ENCODE peak calls at places on chromosomes 13 and 19, in four cellular contexts. L, R, S and Y are unnamed samples.

GRCh38 chr13:26698392-26699196 is 62.0 kb downstream of the GPR12 start:
- DNase-seq in R (peak), S (peak), L (peak), Y (peak)

GRCh38 chr13:35514166-35514565 is 37.7 kb upstream of the MAB21L1 start:
- DNase-seq in R (peak), L (no peak), S (no peak), Y (no peak)

GRCh38 chr19:38648789-38649304 is 1.4 kb downstream of the ACTN4 start:
- DNase-seq in R (peak), L (no peak), S (no peak), Y (no peak)

GRCh38 chr19:1227655-1228054 is 10.2 kb downstream of the CBARP start:
- DNase-seq in L (no peak), S (no peak), R (no peak), Y (no peak)

GRCh38 chr13:36341718-36342117 is 4.5 kb downstream of the SPART start:
- DNase-seq in L (no peak), R (no peak), S (peak), Y (no peak)

GRCh38 chr19:35995655-35995993 is 636 bp downstream of the SDHAF1 start:
- DNase-seq in L (peak), R (peak), S (peak), Y (peak)

GRCh38 chr13:19181621-19182485 is at the start of gene TUBA3C:
- DNase-seq in S (no peak), L (peak), R (no peak), Y (no peak)

GRCh38 chr13:28411859-28412353 is 83.0 kb downstream of the FLT1 start:
- DNase-seq in L (no peak), R (no peak), S (no peak), Y (no peak)

GRCh38 chr19:10895920-10896319 is 24.6 kb downstream of the CARM1 start:
- DNase-seq in R (no peak), L (no peak), S (no peak), Y (peak)

GRCh38 chr19:1491849-1492170 is 829 bp downstream of the REEP6 start:
- DNase-seq in L (no peak), R (no peak), S (peak), Y (no peak)

GRCh38 chr13:85436029-85436428 is 363.2 kb downstream of the SLITRK6 start:
- DNase-seq in L (no peak), S (no peak), R (no peak), Y (no peak)

GRCh38 chr19:53792721-53793433 is 31.2 kb downstream of the NLRP12 start:
- DNase-seq in S (peak), L (peak), R (peak), Y (peak)

GRCh38 chr13:52938065-52938464 is 89.6 kb upstream of the PCDH8 start:
- DNase-seq in S (no peak), R (no peak), L (no peak), Y (no peak)

GRCh38 chr13:95418946-95419345 is 117.7 kb upstream of the ABCC4 start:
- DNase-seq in L (no peak), R (no peak), S (no peak), Y (no peak)

GRCh38 chr13:70502944-70503343 is 394.7 kb upstream of the KLHL1 start:
- DNase-seq in R (peak), S (no peak), L (no peak), Y (peak)

GRCh38 chr19:18274303-18274775 is at the start of gene IQCN:
- DNase-seq in L (no peak), S (no peak), R (no peak), Y (peak)

GRCh38 chr13:24279267-24279666 is 30.1 kb upstream of the C1QTNF9 start:
- DNase-seq in R (no peak), S (no peak), L (no peak), Y (no peak)

GRCh38 chr19:48752511-48753365 is at the start of gene FUT1:
- DNase-seq in L (peak), S (peak), R (peak), Y (peak)

GRCh38 chr13:99123101-99124045 is 77.3 kb upstream of the UBAC2 start:
- DNase-seq in S (no peak), R (no peak), L (no peak), Y (no peak)

GRCh38 chr13:31023126-31023525 is 90.7 kb downstream of the TEX26 start:
- DNase-seq in R (no peak), L (no peak), S (no peak), Y (no peak)

GRCh38 chr13:60226507-60226906 is 62.8 kb upstream of the DIAPH3 start:
- DNase-seq in S (peak), R (peak), L (peak), Y (peak)

GRCh38 chr19:11435833-11436313 is 438 bp downstream of the PRKCSH start:
- DNase-seq in R (peak), S (peak), L (peak), Y (peak)

GRCh38 chr19:33456076-33456844 is 65.3 kb downstream of the PEPD start:
- DNase-seq in R (no peak), S (no peak), L (no peak), Y (no peak)

GRCh38 chr19:14536926-14537692 is 7.7 kb downstream of the TECR start:
- DNase-seq in S (peak), L (peak), R (peak), Y (peak)

GRCh38 chr13:26497991-26498423 is 59.5 kb upstream of the WASF3 start:
- DNase-seq in R (no peak), L (no peak), S (peak), Y (no peak)

GRCh38 chr13:94192576-94192975 is 286.9 kb downstream of the DCT start:
- DNase-seq in R (peak), L (no peak), S (peak), Y (peak)

GRCh38 chr13:23715762-23716235 is 145.6 kb downstream of the TNFRSF19 start:
- DNase-seq in S (peak), R (no peak), L (peak), Y (peak)

GRCh38 chr19:803686-804418 is 6.6 kb downstream of the PTBP1 start:
- DNase-seq in R (no peak), L (no peak), S (no peak), Y (no peak)

GRCh38 chr19:31974290-31974689 is 371.1 kb upstream of the ZNF507 start:
- DNase-seq in S (no peak), R (no peak), L (no peak), Y (no peak)

GRCh38 chr13:102401755-102402154 is at the start of gene FGF14:
- DNase-seq in R (peak), S (no peak), L (no peak), Y (no peak)

GRCh38 chr13:102399791-102400618 is 1.8 kb downstream of the FGF14 start:
- DNase-seq in S (no peak), L (no peak), R (peak), Y (peak)

GRCh38 chr13:102401305-102401704 is 543 bp downstream of the FGF14 start:
- DNase-seq in R (no peak), S (no peak), L (no peak), Y (no peak)

GRCh38 chr13:102402292-102402691 is 444 bp upstream of the FGF14 start:
- DNase-seq in L (no peak), R (peak), S (no peak), Y (peak)

DNA sequence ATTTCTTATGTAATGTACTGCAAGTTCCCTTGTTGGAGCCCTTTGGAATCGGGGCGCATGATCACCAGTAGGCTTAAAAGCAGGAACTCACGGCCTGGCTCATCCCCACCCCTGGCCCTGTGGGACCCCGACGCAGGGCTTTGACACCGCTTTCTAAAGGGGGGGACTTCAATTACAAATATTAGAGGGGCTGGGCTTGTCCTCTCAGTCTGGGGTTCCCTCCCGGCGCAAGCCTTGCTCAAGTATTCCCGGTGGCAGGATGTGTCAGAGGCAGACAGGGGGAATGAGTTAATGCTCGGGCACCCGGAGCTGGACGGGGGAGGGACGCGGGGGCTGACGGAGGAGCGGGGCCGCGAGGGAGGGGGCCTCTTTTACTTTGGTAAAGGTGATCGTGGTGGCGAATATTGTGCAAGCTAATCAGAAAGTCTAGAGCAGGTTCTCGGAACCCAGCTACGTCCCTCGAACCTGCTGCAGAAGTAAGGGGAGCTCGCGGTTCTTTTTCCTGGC is 1.2 kb downstream of the FGF14 start:
- DNase-seq in L (no peak), R (peak), S (no peak), Y (peak)
- TF ChIP-seq EZH2 in L (no peak), R (peak), S (no peak), Y (peak)

DNA sequence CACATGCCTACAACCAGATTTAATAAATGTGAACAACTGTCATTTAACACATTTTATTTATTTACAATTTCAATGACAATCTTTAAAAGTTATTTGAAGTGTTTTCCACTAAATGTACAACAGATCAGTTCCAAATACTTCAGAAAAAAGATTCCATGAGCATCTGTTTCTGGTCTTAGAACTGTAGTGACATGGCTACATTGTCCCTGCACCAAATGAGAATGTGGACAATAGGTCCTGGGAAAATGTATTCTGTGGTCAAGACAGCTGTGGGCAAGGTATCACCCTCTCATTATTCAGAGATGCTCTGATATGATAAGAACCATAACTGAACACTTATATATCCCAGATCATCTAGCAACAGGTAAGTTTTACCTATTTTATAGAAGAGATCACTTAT is 43.7 kb downstream of the ELF1 start:
- DNase-seq in S (peak), L (no peak), R (no peak), Y (no peak)
- H3K4me2 ChIP-seq in S (peak), L (no peak), R (no peak), Y (no peak)

GRCh38 chr19:50368649-50369570 is 3.5 kb upstream of the NAPSA start:
- DNase-seq in S (peak), L (peak), R (peak), Y (peak)
- TF ChIP-seq EZH2 in S (no peak), L (no peak), R (no peak), Y (no peak)

DNA sequence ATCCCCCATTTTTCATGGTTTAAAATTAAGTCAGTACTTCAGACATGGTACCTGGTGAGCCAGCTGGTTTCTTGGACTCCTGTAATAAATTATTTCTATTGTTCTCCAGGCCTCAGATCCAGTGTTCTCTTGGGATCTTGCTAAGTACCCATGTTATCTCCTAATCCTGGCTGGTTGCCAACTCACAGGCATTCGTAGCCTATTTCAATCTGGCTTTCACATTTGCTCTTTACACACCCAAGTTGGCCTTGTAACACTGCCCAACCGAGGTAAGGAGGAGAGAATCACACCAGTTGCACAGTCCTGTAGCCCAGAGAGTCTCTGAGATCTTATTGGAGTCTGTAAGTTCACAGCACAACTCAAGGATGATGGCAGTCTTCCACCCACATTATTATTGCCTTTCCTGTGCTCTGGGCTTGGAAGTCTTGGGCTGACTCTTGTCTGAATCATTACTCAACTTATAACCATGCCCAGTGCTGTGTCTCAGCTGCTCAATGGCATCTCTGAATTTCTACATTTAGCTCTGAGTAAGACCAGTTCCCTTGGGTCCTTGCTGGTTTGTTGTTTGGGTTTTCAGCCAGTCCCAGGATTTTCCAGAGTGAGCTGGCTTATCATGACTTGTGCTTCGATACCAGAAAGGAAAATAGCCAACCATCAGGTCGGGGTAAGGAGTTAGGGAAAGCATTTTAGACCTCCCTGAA is 76.6 kb upstream of the KLF12 start:
- DNase-seq in S (peak), R (no peak), L (no peak), Y (no peak)
- H3K4me2 ChIP-seq in S (peak), R (no peak), L (no peak), Y (no peak)